ENCODE peak calls at places on chromosome 17, in five cellular contexts. One of them, this sample, is unnamed.

GRCh38 chr17:31509095-31509804 is 117.8 kb downstream of the RAB11FIP4 start:
- DNase-seq in HCT116: no peak
- DNase-seq in fibroblast of lung: no peak
- DNase-seq in Karpas-422: peak
- DNase-seq in MM.1S: no peak
- DNase-seq in this sample: no peak

GRCh38 chr17:30290696-30291570 is 811 bp downstream of the BLMH start:
- DNase-seq in fibroblast of lung: peak
- DNase-seq in Karpas-422: peak
- DNase-seq in HCT116: no peak
- DNase-seq in MM.1S: peak
- DNase-seq in this sample: peak

GRCh38 chr17:28925912-28926365 is 23.1 kb upstream of the DHRS13 start:
- DNase-seq in Karpas-422: no peak
- DNase-seq in MM.1S: peak
- DNase-seq in fibroblast of lung: peak
- DNase-seq in HCT116: no peak
- DNase-seq in this sample: peak

GRCh38 chr17:59361916-59362810 is 30.7 kb downstream of the YPEL2 start:
- DNase-seq in Karpas-422: no peak
- DNase-seq in MM.1S: peak
- DNase-seq in HCT116: no peak
- DNase-seq in fibroblast of lung: peak
- DNase-seq in this sample: peak

GRCh38 chr17:48541574-48542113 is 3.3 kb downstream of the HOXB2 start:
- DNase-seq in fibroblast of lung: peak
- DNase-seq in MM.1S: no peak
- DNase-seq in Karpas-422: no peak
- DNase-seq in HCT116: no peak
- DNase-seq in this sample: peak

GRCh38 chr17:58822148-58823050 is 66.7 kb downstream of the PPM1E start:
- DNase-seq in fibroblast of lung: peak
- DNase-seq in HCT116: no peak
- DNase-seq in Karpas-422: no peak
- DNase-seq in MM.1S: no peak
- DNase-seq in this sample: peak

GRCh38 chr17:20097362-20097761 is 88.2 kb downstream of the SPECC1 start:
- DNase-seq in fibroblast of lung: no peak
- DNase-seq in Karpas-422: no peak
- DNase-seq in MM.1S: no peak
- DNase-seq in HCT116: no peak
- DNase-seq in this sample: no peak

GRCh38 chr17:81426676-81427445 is 31.6 kb downstream of the BAHCC1 start:
- DNase-seq in MM.1S: no peak
- DNase-seq in HCT116: no peak
- DNase-seq in Karpas-422: no peak
- DNase-seq in fibroblast of lung: no peak
- DNase-seq in this sample: no peak

DNA sequence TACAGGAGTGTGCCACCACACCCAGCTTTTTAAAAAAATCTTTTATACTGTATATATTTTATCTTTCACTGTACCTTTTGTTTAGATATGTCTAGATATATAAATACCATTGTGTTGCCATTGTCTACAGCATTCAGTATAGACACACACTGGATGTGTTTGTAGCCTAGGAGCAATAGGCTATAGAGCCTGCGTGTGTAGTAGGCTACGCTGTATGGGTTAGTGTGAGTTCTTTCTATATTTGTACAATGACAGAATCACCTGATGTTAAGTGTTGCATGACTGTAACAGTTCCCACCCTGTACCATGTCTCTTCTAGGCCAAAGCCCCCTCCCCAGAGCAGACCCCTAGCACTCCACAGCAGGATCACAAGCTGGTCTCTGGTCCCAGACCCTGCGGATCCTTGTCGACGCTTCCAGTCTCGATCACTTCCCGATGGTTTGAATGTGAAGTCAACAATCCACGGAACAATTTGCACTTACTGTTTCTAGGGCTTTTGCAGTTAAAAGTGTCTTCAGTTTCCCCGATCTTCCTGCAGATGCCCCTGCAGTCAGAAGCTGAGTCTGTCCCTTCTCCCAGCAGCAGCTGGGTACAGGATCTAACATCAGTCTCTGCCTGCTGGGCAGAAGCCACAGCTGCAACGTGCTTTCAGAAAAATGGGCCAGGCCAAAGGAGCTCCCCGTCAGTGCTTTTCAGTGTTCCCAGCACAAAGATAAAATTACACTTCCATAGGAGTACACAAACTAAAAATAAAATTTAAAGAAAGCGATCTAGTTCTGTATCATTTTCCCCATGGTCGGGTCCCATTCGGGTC is 35.3 kb downstream of the ADAM11 start:
- DNase-seq in HCT116: no peak
- DNase-seq in Karpas-422: no peak
- DNase-seq in fibroblast of lung: no peak
- DNase-seq in MM.1S: no peak
- DNase-seq in this sample: no peak
- H2AFZ ChIP-seq in HCT116: no peak
- H2AFZ ChIP-seq in Karpas-422: no peak
- H2AFZ ChIP-seq in fibroblast of lung: no peak
- H2AFZ ChIP-seq in MM.1S: no peak
- H2AFZ ChIP-seq in this sample: no peak

DNA sequence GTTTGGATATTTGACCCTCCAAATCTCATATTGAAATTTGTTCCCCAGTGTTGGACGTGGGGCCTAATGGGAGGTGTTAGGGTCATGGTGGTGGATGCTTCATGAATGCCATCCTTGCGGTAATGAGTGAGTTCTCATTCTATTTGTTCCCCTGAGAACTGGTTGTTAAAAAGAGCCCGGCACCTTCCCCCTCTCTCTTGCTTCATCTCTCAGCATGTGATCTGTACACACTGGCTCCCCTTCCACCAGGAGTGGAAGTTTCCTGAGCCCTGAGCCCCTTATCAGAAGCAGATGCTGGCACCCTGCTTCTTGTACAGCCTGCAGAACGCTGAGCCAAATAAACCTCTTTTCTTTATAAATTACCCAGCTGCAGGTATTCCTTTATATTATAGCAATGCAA is 25.6 kb downstream of the PIK3R6 start:
- DNase-seq in HCT116: no peak
- DNase-seq in fibroblast of lung: no peak
- DNase-seq in MM.1S: no peak
- DNase-seq in Karpas-422: no peak
- DNase-seq in this sample: no peak
- H3K4me2 ChIP-seq in HCT116: no peak
- H3K4me2 ChIP-seq in fibroblast of lung: no peak
- H3K4me2 ChIP-seq in MM.1S: no peak
- H3K4me2 ChIP-seq in Karpas-422: no peak
- H3K4me2 ChIP-seq in this sample: no peak

DNA sequence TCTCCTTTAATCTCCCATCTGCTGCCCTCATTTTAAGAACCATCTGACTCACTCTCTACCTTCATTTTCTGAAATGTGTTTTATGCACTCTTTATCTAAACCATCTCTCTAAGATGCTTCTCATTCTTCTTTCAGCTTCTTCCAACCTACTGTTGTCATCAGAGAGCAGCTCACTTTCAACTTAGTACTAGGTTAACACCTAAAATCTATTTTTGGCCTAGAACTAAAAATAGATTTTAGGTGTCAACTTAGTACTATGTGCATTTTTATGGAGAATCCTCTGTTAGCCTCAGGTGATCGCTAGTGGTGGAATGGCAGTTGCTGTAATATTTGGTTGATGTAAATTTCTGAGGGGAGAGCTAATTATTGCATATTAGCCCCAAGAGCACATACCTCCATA is 277.1 kb downstream of the KCNJ2 start:
- DNase-seq in fibroblast of lung: no peak
- DNase-seq in Karpas-422: no peak
- DNase-seq in HCT116: no peak
- DNase-seq in MM.1S: no peak
- DNase-seq in this sample: no peak
- H2AFZ ChIP-seq in fibroblast of lung: no peak
- H2AFZ ChIP-seq in Karpas-422: no peak
- H2AFZ ChIP-seq in HCT116: no peak
- H2AFZ ChIP-seq in MM.1S: no peak
- H2AFZ ChIP-seq in this sample: no peak

GRCh38 chr17:2943971-2944370 is 119.4 kb downstream of the OR1D5 start:
- DNase-seq in MM.1S: no peak
- DNase-seq in HCT116: no peak
- DNase-seq in fibroblast of lung: no peak
- DNase-seq in Karpas-422: no peak
- DNase-seq in this sample: no peak
- H3K4me2 ChIP-seq in MM.1S: no peak
- H3K4me2 ChIP-seq in HCT116: no peak
- H3K4me2 ChIP-seq in fibroblast of lung: no peak
- H3K4me2 ChIP-seq in Karpas-422: no peak
- H3K4me2 ChIP-seq in this sample: no peak

GRCh38 chr17:32688221-32688620 is 188.7 kb downstream of the MYO1D start:
- DNase-seq in Karpas-422: no peak
- DNase-seq in fibroblast of lung: no peak
- DNase-seq in MM.1S: no peak
- DNase-seq in HCT116: no peak
- DNase-seq in this sample: no peak

GRCh38 chr17:32692179-32692578 is 184.7 kb downstream of the MYO1D start:
- DNase-seq in MM.1S: no peak
- DNase-seq in HCT116: no peak
- DNase-seq in fibroblast of lung: no peak
- DNase-seq in Karpas-422: no peak
- DNase-seq in this sample: no peak

GRCh38 chr17:32693135-32693897 is 183.6 kb downstream of the MYO1D start:
- DNase-seq in HCT116: no peak
- DNase-seq in fibroblast of lung: no peak
- DNase-seq in Karpas-422: no peak
- DNase-seq in MM.1S: no peak
- DNase-seq in this sample: no peak

GRCh38 chr17:32684087-32684828 is 192.7 kb downstream of the MYO1D start:
- DNase-seq in MM.1S: no peak
- DNase-seq in Karpas-422: no peak
- DNase-seq in HCT116: no peak
- DNase-seq in fibroblast of lung: no peak
- DNase-seq in this sample: no peak

GRCh38 chr17:32689348-32689747 is 187.6 kb downstream of the MYO1D start:
- DNase-seq in fibroblast of lung: no peak
- DNase-seq in HCT116: no peak
- DNase-seq in MM.1S: no peak
- DNase-seq in Karpas-422: no peak
- DNase-seq in this sample: no peak
- H2AFZ ChIP-seq in fibroblast of lung: no peak
- H2AFZ ChIP-seq in HCT116: no peak
- H2AFZ ChIP-seq in MM.1S: no peak
- H2AFZ ChIP-seq in Karpas-422: no peak
- H2AFZ ChIP-seq in this sample: no peak

GRCh38 chr17:18920911-18921441 is 31.0 kb upstream of the SLC5A10 start:
- DNase-seq in Karpas-422: peak
- DNase-seq in MM.1S: peak
- DNase-seq in HCT116: no peak
- DNase-seq in fibroblast of lung: no peak
- DNase-seq in this sample: peak
- H3K4me2 ChIP-seq in Karpas-422: peak
- H3K4me2 ChIP-seq in MM.1S: peak
- H3K4me2 ChIP-seq in HCT116: peak
- H3K4me2 ChIP-seq in fibroblast of lung: no peak
- H3K4me2 ChIP-seq in this sample: peak

GRCh38 chr17:42683407-42684031 is 1.2 kb downstream of the CNTNAP1 start:
- DNase-seq in MM.1S: no peak
- DNase-seq in HCT116: no peak
- DNase-seq in Karpas-422: no peak
- DNase-seq in fibroblast of lung: no peak
- DNase-seq in this sample: no peak

GRCh38 chr17:42684929-42685556 is 2.7 kb downstream of the CNTNAP1 start:
- DNase-seq in HCT116: no peak
- DNase-seq in MM.1S: no peak
- DNase-seq in fibroblast of lung: no peak
- DNase-seq in Karpas-422: no peak
- DNase-seq in this sample: no peak

GRCh38 chr17:42682400-42683384 is at the start of gene CNTNAP1:
- DNase-seq in MM.1S: peak
- DNase-seq in fibroblast of lung: peak
- DNase-seq in Karpas-422: no peak
- DNase-seq in HCT116: no peak
- DNase-seq in this sample: peak

GRCh38 chr17:42685831-42686230 is 3.5 kb downstream of the CNTNAP1 start:
- DNase-seq in HCT116: no peak
- DNase-seq in MM.1S: no peak
- DNase-seq in fibroblast of lung: no peak
- DNase-seq in Karpas-422: no peak
- DNase-seq in this sample: no peak

GRCh38 chr17:42684033-42684625 is 1.8 kb downstream of the CNTNAP1 start:
- DNase-seq in HCT116: no peak
- DNase-seq in MM.1S: no peak
- DNase-seq in fibroblast of lung: no peak
- DNase-seq in Karpas-422: no peak
- DNase-seq in this sample: no peak
- H2AFZ ChIP-seq in HCT116: no peak
- H2AFZ ChIP-seq in MM.1S: no peak
- H2AFZ ChIP-seq in fibroblast of lung: no peak
- H2AFZ ChIP-seq in Karpas-422: no peak
- H2AFZ ChIP-seq in this sample: no peak

This sample was measured in GM23248.